ENCODE peak calls at places on chromosomes 4 and X, in four cellular contexts. J is HCT116, N is breast epithelium, B is HepG2. V is an unnamed sample.

GRCh38 chr4:162952232-162952631 is 214.5 kb downstream of the NAF1 start:
- DNase-seq in J (peak), N (no peak), B (no peak), V (no peak)

GRCh38 chr4:39932776-39933402 is 44.8 kb downstream of the PDS5A start:
- DNase-seq in J (no peak), N (no peak), B (no peak), V (no peak)

GRCh38 chrX:92247076-92247475 is 467.9 kb downstream of the PCDH11X start:
- DNase-seq in J (no peak), N (no peak), B (no peak), V (no peak)

GRCh38 chr4:159552979-159553768 is 450.3 kb downstream of the RAPGEF2 start:
- DNase-seq in J (no peak), N (no peak), B (no peak), V (no peak)

GRCh38 chr4:156949373-156949814 is 22.2 kb downstream of the PDGFC start:
- DNase-seq in J (no peak), N (no peak), B (peak), V (no peak)

GRCh38 chr4:66972087-66972486 is 573.2 kb downstream of the CENPC start:
- DNase-seq in J (no peak), N (no peak), B (no peak), V (no peak)

GRCh38 chrX:134821370-134821769 is 163.1 kb upstream of the PLAC1 start:
- DNase-seq in J (no peak), N (no peak), B (no peak), V (no peak)

GRCh38 chr4:130849985-130850632 is 1754.2 kb downstream of the C4orf33 start:
- DNase-seq in J (no peak), N (no peak), B (no peak), V (peak)

GRCh38 chr4:99677161-99677560 is 19.5 kb upstream of the C4orf54 start:
- DNase-seq in J (no peak), N (no peak), B (no peak), V (no peak)

GRCh38 chr4:100422911-100423310 is 94.9 kb downstream of the EMCN start:
- DNase-seq in J (no peak), N (no peak), B (no peak), V (no peak)

GRCh38 chr4:166481014-166481507 is 608.0 kb downstream of the TLL1 start:
- DNase-seq in J (no peak), N (no peak), B (no peak), V (no peak)

GRCh38 chrX:9342581-9343051 is 122.2 kb upstream of the TBL1X start:
- DNase-seq in J (peak), N (peak), B (peak), V (peak)

GRCh38 chr4:109614466-109614865 is 54.4 kb downstream of the MCUB start:
- DNase-seq in J (no peak), N (no peak), B (no peak), V (no peak)

GRCh38 chr4:40557741-40558140 is 71.9 kb downstream of the RBM47 start:
- DNase-seq in J (no peak), N (no peak), B (no peak), V (no peak)

GRCh38 chrX:103175944-103176753 is 38.8 kb upstream of the BEX4 start:
- DNase-seq in J (no peak), N (peak), B (peak), V (peak)

GRCh38 chr4:151797131-151797530 is 36.3 kb upstream of the GATB start:
- DNase-seq in J (no peak), N (no peak), B (no peak), V (no peak)

GRCh38 chrX:67544871-67545771 is 1.3 kb downstream of the AR start:
- DNase-seq in J (no peak), N (no peak), B (no peak), V (no peak)

GRCh38 chrX:108018659-108019381 is 26.0 kb upstream of the VSIG1 start:
- DNase-seq in J (no peak), N (no peak), B (no peak), V (no peak)

GRCh38 chrX:140190441-140191108 is 225.3 kb upstream of the CXorf66 start:
- DNase-seq in J (no peak), N (no peak), B (no peak), V (peak)

GRCh38 chr4:70838400-70838971 is 1.2 kb downstream of the GRSF1 start:
- DNase-seq in J (no peak), N (no peak), B (no peak), V (no peak)

GRCh38 chrX:72554448-72555140 is 18.0 kb downstream of the HDAC8 start:
- DNase-seq in J (peak), N (no peak), B (no peak), V (no peak)

GRCh38 chr4:173365359-173365996 is 5.3 kb upstream of the SAP30 start:
- DNase-seq in J (no peak), N (no peak), B (no peak), V (no peak)

GRCh38 chrX:13673016-13673415 is 15.9 kb upstream of the RAB9A start:
- DNase-seq in J (no peak), N (no peak), B (no peak), V (no peak)

GRCh38 chr4:147851135-147851534 is 119.2 kb downstream of the ARHGAP10 start:
- DNase-seq in J (no peak), N (no peak), B (no peak), V (no peak)

GRCh38 chr4:7470522-7471128 is 35.9 kb upstream of the PSAPL1 start:
- DNase-seq in J (no peak), N (no peak), B (no peak), V (no peak)

GRCh38 chr4:7474320-7474719 is 39.6 kb upstream of the PSAPL1 start:
- DNase-seq in J (no peak), N (no peak), B (no peak), V (no peak)

GRCh38 chr4:7470111-7470510 is 35.4 kb upstream of the PSAPL1 start:
- DNase-seq in J (no peak), N (no peak), B (no peak), V (no peak)

GRCh38 chr4:7473096-7473495 is 38.4 kb upstream of the PSAPL1 start:
- DNase-seq in J (no peak), N (no peak), B (no peak), V (no peak)

GRCh38 chr4:7472443-7473013 is 37.8 kb upstream of the PSAPL1 start:
- DNase-seq in J (no peak), N (no peak), B (no peak), V (no peak)
- TF ChIP-seq CTCF in J (no peak), N (no peak), B (no peak), V (no peak)

DNA sequence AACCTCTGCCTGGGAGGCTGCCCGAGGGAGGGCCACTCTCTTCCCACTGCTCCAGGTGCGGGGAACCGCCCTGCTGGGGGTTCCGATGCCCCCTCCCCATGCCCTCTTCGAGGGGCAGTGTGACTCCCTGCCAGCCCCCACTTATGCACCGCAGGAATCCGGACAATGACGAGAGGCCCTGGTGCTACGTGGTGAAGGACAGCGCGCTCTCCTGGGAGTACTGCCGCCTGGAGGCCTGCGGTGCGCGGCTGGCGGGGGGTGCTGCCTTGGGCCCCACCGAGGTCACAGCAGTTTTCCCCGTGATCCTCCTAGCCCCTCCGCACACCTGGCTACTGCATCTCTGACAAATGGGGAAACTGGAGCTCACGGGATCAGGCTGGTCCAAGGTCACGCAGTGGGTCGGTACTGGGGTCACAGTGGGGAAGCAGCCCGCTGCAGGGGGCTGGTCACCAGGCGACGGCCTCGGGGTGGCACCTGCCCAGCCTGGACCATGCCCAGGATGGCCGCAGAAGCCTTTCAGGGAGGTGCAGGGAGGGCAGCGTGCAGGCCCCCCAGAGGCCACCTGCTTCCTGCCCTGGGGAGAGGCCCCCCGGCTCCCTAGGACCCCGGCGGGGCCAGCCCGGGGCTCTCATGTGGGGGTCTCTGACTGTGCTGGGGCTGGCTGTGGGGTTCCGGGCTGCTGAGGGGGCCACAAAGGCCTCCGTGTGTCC is 3.5 kb downstream of the HGFAC start:
- DNase-seq in J (no peak), N (no peak), B (no peak), V (no peak)
- TF ChIP-seq POLR2A in J (no peak), N (no peak), B (no peak), V (no peak)

DNA sequence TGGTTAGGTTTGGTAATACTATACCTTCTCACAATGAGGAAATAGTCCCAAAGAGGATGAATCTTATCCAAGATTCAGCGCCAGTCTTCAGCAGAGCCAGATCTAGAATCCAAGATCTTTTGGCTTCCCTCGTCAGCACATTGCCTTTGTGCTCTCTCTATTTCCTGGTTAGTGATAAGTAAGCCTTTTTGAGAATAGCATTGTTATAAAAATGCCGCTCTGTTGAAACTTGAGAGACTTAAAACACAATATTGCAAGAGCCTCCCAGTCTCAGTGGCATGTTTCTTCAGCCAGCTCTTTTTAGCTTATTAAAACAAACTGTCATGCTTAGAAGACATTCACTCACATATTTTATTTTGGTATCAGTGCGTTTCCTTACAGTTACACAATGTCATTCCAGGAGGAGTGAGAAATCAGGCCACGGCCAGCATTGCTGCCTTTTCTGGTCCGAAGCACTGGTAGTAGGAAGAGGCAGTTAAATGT is 141.4 kb downstream of the KLHL8 start:
- DNase-seq in J (no peak), N (no peak), B (no peak), V (no peak)
- TF ChIP-seq POLR2AphosphoS5 in J (no peak), N (no peak), B (no peak), V (peak)

GRCh38 chr4:165016971-165017370 is 14.8 kb upstream of the TRIM60 start:
- DNase-seq in J (peak), N (no peak), B (peak), V (no peak)
- TF ChIP-seq CTCF in J (peak), N (no peak), B (peak), V (no peak)